ENCODE peak calls at places on chromosomes 13 and 19, in four cellular contexts. One of them, this sample, is unnamed.

GRCh38 chr13:47858678-47859050 is 142.4 kb downstream of the SUCLA2 start:
- DNase-seq in AG04450: peak; percentile 1
- DNase-seq in uterus: no peak
- DNase-seq in psoas muscle: no peak
- DNase-seq in this sample: no peak

GRCh38 chr19:10553943-10554381 is 10.3 kb downstream of the ATG4D start:
- DNase-seq in psoas muscle: peak; percentile 58
- DNase-seq in uterus: no peak
- DNase-seq in AG04450: no peak
- DNase-seq in this sample: no peak

GRCh38 chr13:33351324-33351723 is 65.8 kb upstream of the STARD13 start:
- DNase-seq in psoas muscle: no peak
- DNase-seq in uterus: no peak
- DNase-seq in AG04450: no peak
- DNase-seq in this sample: no peak

GRCh38 chr13:50015750-50016149 is 506 bp downstream of the KCNRG start:
- DNase-seq in uterus: no peak
- DNase-seq in AG04450: no peak
- DNase-seq in psoas muscle: no peak
- DNase-seq in this sample: no peak

GRCh38 chr13:69092615-69093322 is 1014.9 kb upstream of the ATXN8OS start:
- DNase-seq in psoas muscle: no peak
- DNase-seq in uterus: no peak
- DNase-seq in AG04450: no peak
- DNase-seq in this sample: no peak

GRCh38 chr19:34732548-34733255 is 1.3 kb upstream of the ZNF181 start:
- DNase-seq in uterus: peak; percentile 13
- DNase-seq in psoas muscle: no peak
- DNase-seq in AG04450: no peak
- DNase-seq in this sample: peak; percentile 64

GRCh38 chr13:30409911-30410704 is 12.2 kb upstream of the UBE2L5 start:
- DNase-seq in AG04450: no peak
- DNase-seq in uterus: peak; percentile 64
- DNase-seq in psoas muscle: no peak
- DNase-seq in this sample: peak; percentile 80

GRCh38 chr13:87777395-87777794 is 106.2 kb downstream of the SLITRK5 start:
- DNase-seq in psoas muscle: no peak
- DNase-seq in uterus: no peak
- DNase-seq in AG04450: no peak
- DNase-seq in this sample: no peak

GRCh38 chr13:42363941-42364612 is 92.1 kb downstream of the AKAP11 start:
- DNase-seq in psoas muscle: no peak
- DNase-seq in uterus: no peak
- DNase-seq in AG04450: no peak
- DNase-seq in this sample: no peak

GRCh38 chr19:932647-933552 is 7.1 kb downstream of the ARID3A start:
- DNase-seq in uterus: peak; percentile 81
- DNase-seq in AG04450: peak; percentile 85
- DNase-seq in psoas muscle: peak; percentile 86
- DNase-seq in this sample: peak; percentile 75

GRCh38 chr13:85417807-85418206 is 381.4 kb downstream of the SLITRK6 start:
- DNase-seq in psoas muscle: no peak
- DNase-seq in AG04450: no peak
- DNase-seq in uterus: no peak
- DNase-seq in this sample: no peak

GRCh38 chr19:36837902-36838783 is at the start of gene ZNF790:
- DNase-seq in uterus: peak; percentile 86
- DNase-seq in AG04450: peak; percentile 70
- DNase-seq in psoas muscle: peak; percentile 93
- DNase-seq in this sample: peak; percentile 94

GRCh38 chr13:30022256-30022655 is 171.8 kb upstream of the UBL3 start:
- DNase-seq in psoas muscle: no peak
- DNase-seq in AG04450: no peak
- DNase-seq in uterus: no peak
- DNase-seq in this sample: no peak

GRCh38 chr13:68713394-68713793 is 1394.2 kb upstream of the ATXN8OS start:
- DNase-seq in AG04450: no peak
- DNase-seq in psoas muscle: no peak
- DNase-seq in uterus: no peak
- DNase-seq in this sample: no peak

DNA sequence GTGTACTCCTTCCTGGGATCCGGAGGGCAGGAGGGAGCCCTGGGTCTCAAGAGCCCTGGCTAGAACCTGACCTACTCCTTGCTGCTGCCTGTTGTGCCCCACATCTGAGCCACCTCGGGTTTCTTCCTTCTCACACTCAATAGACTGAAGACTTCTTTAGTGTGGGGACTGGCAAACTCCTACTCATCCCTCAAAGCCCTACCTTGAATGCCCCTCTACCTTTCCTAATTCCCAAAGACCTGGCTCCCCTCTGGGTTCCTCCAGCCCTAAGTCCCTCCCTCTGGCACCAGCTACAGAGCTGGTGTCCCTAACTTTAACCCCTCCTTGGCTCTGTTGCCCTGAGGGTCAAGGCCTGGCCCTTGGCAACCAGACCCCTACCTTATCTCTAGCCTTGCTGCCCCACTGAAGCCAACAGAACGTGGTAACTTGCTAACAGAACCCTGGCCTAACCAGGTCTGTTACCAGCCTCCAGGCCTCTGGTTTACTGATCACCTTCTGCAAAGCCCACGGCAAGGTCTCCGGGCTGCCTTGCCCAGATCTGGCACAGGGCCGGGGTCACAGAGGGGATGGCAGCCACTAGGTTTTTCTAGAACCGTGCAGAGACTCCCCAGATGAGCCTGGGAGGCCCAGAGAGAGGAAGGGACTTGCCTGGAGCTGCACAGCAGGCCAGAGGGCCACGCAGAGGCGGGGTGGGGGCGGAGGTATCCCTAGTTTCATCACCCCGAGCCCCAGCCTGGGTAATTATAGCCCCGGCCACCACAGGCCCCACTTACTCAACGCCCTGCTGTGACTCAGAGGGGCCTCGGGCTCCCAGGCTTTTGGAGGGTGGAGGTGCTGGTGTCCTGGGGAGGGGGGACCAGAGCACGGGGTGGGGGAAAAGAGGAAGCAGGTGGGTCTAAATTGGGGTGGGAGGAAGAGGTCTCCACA is 15.3 kb downstream of the ZBTB7A start:
- DNase-seq in AG04450: no peak
- DNase-seq in uterus: no peak
- DNase-seq in psoas muscle: peak; percentile 80
- DNase-seq in this sample: no peak
- H3K27ac ChIP-seq in AG04450: peak overlapping the region; percentile 47
- H3K27ac ChIP-seq in uterus: no peak overlapping the region
- H3K27ac ChIP-seq in psoas muscle: peak overlapping the region; percentile 69
- H3K27ac ChIP-seq in this sample: peak overlapping the region; percentile 64

GRCh38 chr19:14150770-14151661 is 14.6 kb upstream of the ASF1B start:
- DNase-seq in psoas muscle: no peak
- DNase-seq in uterus: no peak
- DNase-seq in AG04450: no peak
- DNase-seq in this sample: no peak
- H3K4me3 ChIP-seq in psoas muscle: no peak overlapping the region
- H3K4me3 ChIP-seq in uterus: no peak overlapping the region
- H3K4me3 ChIP-seq in AG04450: no peak overlapping the region
- H3K4me3 ChIP-seq in this sample: no peak overlapping the region

GRCh38 chr19:39752390-39752789 is 14.6 kb upstream of the CLC start:
- DNase-seq in psoas muscle: no peak
- DNase-seq in uterus: no peak
- DNase-seq in AG04450: no peak
- DNase-seq in this sample: no peak
- H3K27ac ChIP-seq in psoas muscle: no peak overlapping the region
- H3K27ac ChIP-seq in uterus: no peak overlapping the region
- H3K27ac ChIP-seq in AG04450: no peak overlapping the region
- H3K27ac ChIP-seq in this sample: no peak overlapping the region

GRCh38 chr19:48493718-48494515 is 17.7 kb downstream of the LMTK3 start:
- DNase-seq in AG04450: no peak
- DNase-seq in psoas muscle: no peak
- DNase-seq in uterus: no peak
- DNase-seq in this sample: no peak
- H3K4me3 ChIP-seq in AG04450: peak overlapping the region; percentile 69
- H3K4me3 ChIP-seq in psoas muscle: peak overlapping the region; percentile 65
- H3K4me3 ChIP-seq in uterus: peak overlapping the region; percentile 41
- H3K4me3 ChIP-seq in this sample: peak overlapping the region; percentile 72

GRCh38 chr13:106917024-106917491 is 349.1 kb upstream of the ARGLU1 start:
- DNase-seq in psoas muscle: no peak
- DNase-seq in AG04450: no peak
- DNase-seq in uterus: no peak
- DNase-seq in this sample: no peak
- H3K27ac ChIP-seq in psoas muscle: peak overlapping the region; percentile 81
- H3K27ac ChIP-seq in AG04450: no peak overlapping the region
- H3K27ac ChIP-seq in uterus: peak overlapping the region; percentile 88
- H3K27ac ChIP-seq in this sample: peak overlapping the region; percentile 87